ENCODE peak calls at places on chromosome 22, in ten cellular contexts. W is iPS-NIHi11, M is AML-193, S is right lobe of liver, P is endothelial cell, V is cardiac muscle cell, B is activated gamma-delta T cell, K is tibial artery, T is OCI-LY7, U is H4. Q is an unnamed sample.

GRCh38 chr22:19942886-19943664 is 1.5 kb upstream of the TXNRD2 start:
- DNase-seq in W (no peak), S (no peak), U (peak), V (peak), P (no peak), K (peak), B (no peak), T (peak), M (peak), Q (peak)

GRCh38 chr22:40498454-40499186 is 128.2 kb downstream of the SGSM3 start:
- DNase-seq in M (no peak), K (no peak), B (no peak), U (peak), T (no peak), V (no peak), P (no peak), W (peak), S (no peak), Q (no peak)

GRCh38 chr22:46045459-46046298 is 68.7 kb upstream of the WNT7B start:
- DNase-seq in P (no peak), M (no peak), U (no peak), B (no peak), K (peak), V (no peak), W (no peak), T (no peak), S (peak), Q (peak)

GRCh38 chr22:23107487-23108323 is 34.1 kb downstream of the RSPH14 start:
- DNase-seq in T (no peak), V (no peak), K (no peak), M (no peak), S (no peak), B (no peak), U (no peak), P (no peak), W (no peak), Q (no peak)

GRCh38 chr22:37519268-37520195 is at the start of gene CARD10:
- DNase-seq in S (peak), M (no peak), W (peak), V (peak), P (peak), B (no peak), K (no peak), T (no peak), U (no peak), Q (no peak)

GRCh38 chr22:28800308-28801041 is at the start of gene XBP1:
- DNase-seq in B (peak), U (peak), K (peak), P (peak), S (peak), W (peak), V (peak), M (peak), T (peak), Q (peak)

GRCh38 chr22:31538815-31539214 is 42.5 kb downstream of the SFI1 start:
- DNase-seq in B (no peak), T (no peak), S (no peak), P (no peak), V (no peak), M (no peak), K (no peak), W (no peak), U (no peak), Q (no peak)

GRCh38 chr22:44523981-44524759 is 26.1 kb upstream of the RTL6 start:
- DNase-seq in P (no peak), T (no peak), M (no peak), B (no peak), W (no peak), S (peak), V (peak), U (peak), K (peak), Q (no peak)

GRCh38 chr22:49871482-49871881 is 17.8 kb downstream of the ZBED4 start:
- DNase-seq in P (no peak), U (no peak), M (no peak), K (no peak), B (no peak), W (peak), T (no peak), S (no peak), V (no peak), Q (no peak)

GRCh38 chr22:36839356-36840073 is 21.3 kb upstream of the NCF4 start:
- DNase-seq in P (no peak), M (no peak), V (no peak), W (no peak), K (no peak), S (no peak), U (no peak), B (no peak), T (no peak), Q (no peak)

GRCh38 chr22:35523167-35523928 is 17.3 kb upstream of the RASD2 start:
- DNase-seq in V (no peak), W (no peak), P (no peak), K (no peak), T (no peak), B (no peak), U (no peak), S (no peak), M (no peak), Q (no peak)

GRCh38 chr22:33579448-33580093 is 340.7 kb downstream of the LARGE1 start:
- DNase-seq in U (peak), W (peak), P (peak), T (peak), K (no peak), V (peak), B (no peak), M (peak), S (peak), Q (no peak)

GRCh38 chr22:45626198-45626651 is 45.4 kb upstream of the ATXN10 start:
- DNase-seq in W (no peak), M (no peak), P (no peak), S (no peak), B (no peak), K (no peak), U (peak), T (no peak), V (no peak), Q (peak)

GRCh38 chr22:43392385-43392989 is 19.3 kb upstream of the MPPED1 start:
- DNase-seq in V (no peak), W (no peak), B (no peak), T (no peak), P (no peak), U (no peak), M (no peak), S (no peak), K (no peak), Q (peak)

GRCh38 chr22:46052331-46052771 is 75.4 kb upstream of the WNT7B start:
- DNase-seq in W (no peak), V (no peak), M (no peak), B (no peak), K (peak), T (no peak), S (peak), U (no peak), P (no peak), Q (peak)

GRCh38 chr22:35842954-35843353 is 125.3 kb downstream of the APOL5 start:
- DNase-seq in S (no peak), U (peak), M (peak), T (peak), W (peak), K (no peak), B (no peak), P (peak), V (peak), Q (no peak)

GRCh38 chr22:36815558-36816337 is 1.1 kb downstream of the PVALB start:
- DNase-seq in W (no peak), P (no peak), M (no peak), K (no peak), B (no peak), U (no peak), T (no peak), S (no peak), V (no peak), Q (no peak)

GRCh38 chr22:17968126-17968525 is 56.2 kb downstream of the MICAL3 start:
- DNase-seq in V (no peak), W (no peak), T (no peak), P (no peak), B (no peak), K (no peak), M (no peak), U (no peak), S (no peak), Q (no peak)

Q was measured in lower lobe of right lung.